ENCODE peak calls at places on chromosomes 7 and 10, in eight cellular contexts. One of them, this sample, is unnamed.

GRCh38 chr10:18401416-18402195 is 249.8 kb downstream of the NSUN6 start:
- DNase-seq in AG04450: no peak
- DNase-seq in transverse colon: no peak
- DNase-seq in Panc1: no peak
- DNase-seq in left lung: no peak
- DNase-seq in fibroblast of the aortic adventitia: no peak
- DNase-seq in fibroblast of pulmonary artery: no peak
- DNase-seq in GM12865: no peak
- DNase-seq in this sample: no peak

GRCh38 chr7:1969459-1970284 is 263.1 kb downstream of the MAD1L1 start:
- DNase-seq in AG04450: no peak
- DNase-seq in transverse colon: no peak
- DNase-seq in Panc1: no peak
- DNase-seq in left lung: peak; percentile 16
- DNase-seq in fibroblast of the aortic adventitia: no peak
- DNase-seq in fibroblast of pulmonary artery: no peak
- DNase-seq in GM12865: no peak
- DNase-seq in this sample: no peak

GRCh38 chr10:129522041-129522585 is 55.1 kb downstream of the MGMT start:
- DNase-seq in AG04450: no peak
- DNase-seq in transverse colon: no peak
- DNase-seq in Panc1: no peak
- DNase-seq in left lung: no peak
- DNase-seq in fibroblast of the aortic adventitia: no peak
- DNase-seq in fibroblast of pulmonary artery: no peak
- DNase-seq in GM12865: no peak
- DNase-seq in this sample: no peak

GRCh38 chr10:73433538-73433867 is at the start of gene MSS51:
- DNase-seq in AG04450: no peak
- DNase-seq in transverse colon: no peak
- DNase-seq in Panc1: no peak
- DNase-seq in left lung: no peak
- DNase-seq in fibroblast of the aortic adventitia: no peak
- DNase-seq in fibroblast of pulmonary artery: no peak
- DNase-seq in GM12865: no peak
- DNase-seq in this sample: no peak

GRCh38 chr10:48382982-48383381 is 76.5 kb downstream of the MAPK8 start:
- DNase-seq in AG04450: no peak
- DNase-seq in transverse colon: no peak
- DNase-seq in Panc1: no peak
- DNase-seq in left lung: no peak
- DNase-seq in fibroblast of the aortic adventitia: no peak
- DNase-seq in fibroblast of pulmonary artery: no peak
- DNase-seq in GM12865: no peak
- DNase-seq in this sample: no peak

GRCh38 chr10:30870926-30871325 is 160.7 kb downstream of the ZNF438 start:
- DNase-seq in AG04450: no peak
- DNase-seq in transverse colon: no peak
- DNase-seq in Panc1: no peak
- DNase-seq in left lung: no peak
- DNase-seq in fibroblast of the aortic adventitia: peak; percentile 23
- DNase-seq in fibroblast of pulmonary artery: no peak
- DNase-seq in GM12865: no peak
- DNase-seq in this sample: no peak

GRCh38 chr10:14723052-14723689 is 51.5 kb downstream of the FAM107B start:
- DNase-seq in AG04450: no peak
- DNase-seq in transverse colon: no peak
- DNase-seq in Panc1: no peak
- DNase-seq in left lung: no peak
- DNase-seq in fibroblast of the aortic adventitia: no peak
- DNase-seq in fibroblast of pulmonary artery: no peak
- DNase-seq in GM12865: no peak
- DNase-seq in this sample: no peak

GRCh38 chr7:137074386-137075030 is 206.1 kb downstream of the CHRM2 start:
- DNase-seq in AG04450: peak; percentile 38
- DNase-seq in transverse colon: no peak
- DNase-seq in Panc1: no peak
- DNase-seq in left lung: no peak
- DNase-seq in fibroblast of the aortic adventitia: peak; percentile 82
- DNase-seq in fibroblast of pulmonary artery: peak; percentile 53
- DNase-seq in GM12865: no peak
- DNase-seq in this sample: peak; percentile 89

GRCh38 chr7:130292682-130293257 is at the start of gene CPA4:
- DNase-seq in AG04450: peak; percentile 89
- DNase-seq in transverse colon: no peak
- DNase-seq in Panc1: peak; percentile 65
- DNase-seq in left lung: no peak
- DNase-seq in fibroblast of the aortic adventitia: peak; percentile 99
- DNase-seq in fibroblast of pulmonary artery: peak; percentile 86
- DNase-seq in GM12865: peak; percentile 32
- DNase-seq in this sample: peak; percentile 75

GRCh38 chr7:79461660-79462059 is 8.2 kb upstream of the MAGI2 start:
- DNase-seq in AG04450: peak; percentile 33
- DNase-seq in transverse colon: no peak
- DNase-seq in Panc1: no peak
- DNase-seq in left lung: no peak
- DNase-seq in fibroblast of the aortic adventitia: peak; percentile 56
- DNase-seq in fibroblast of pulmonary artery: peak; percentile 63
- DNase-seq in GM12865: no peak
- DNase-seq in this sample: no peak

GRCh38 chr10:22655312-22655973 is 58.9 kb downstream of the PIP4K2A start:
- DNase-seq in AG04450: peak; percentile 68
- DNase-seq in transverse colon: no peak
- DNase-seq in Panc1: peak; percentile 81
- DNase-seq in left lung: no peak
- DNase-seq in fibroblast of the aortic adventitia: peak; percentile 48
- DNase-seq in fibroblast of pulmonary artery: peak; percentile 84
- DNase-seq in GM12865: peak; percentile 79
- DNase-seq in this sample: no peak

GRCh38 chr7:106356-106755 is 86.0 kb upstream of the FAM20C start:
- DNase-seq in AG04450: no peak
- DNase-seq in transverse colon: no peak
- DNase-seq in Panc1: no peak
- DNase-seq in left lung: no peak
- DNase-seq in fibroblast of the aortic adventitia: no peak
- DNase-seq in fibroblast of pulmonary artery: no peak
- DNase-seq in GM12865: no peak
- DNase-seq in this sample: no peak

GRCh38 chr7:107996072-107996824 is 6.7 kb downstream of the LAMB1 start:
- DNase-seq in AG04450: no peak
- DNase-seq in transverse colon: no peak
- DNase-seq in Panc1: no peak
- DNase-seq in left lung: no peak
- DNase-seq in fibroblast of the aortic adventitia: peak; percentile 82
- DNase-seq in fibroblast of pulmonary artery: no peak
- DNase-seq in GM12865: no peak
- DNase-seq in this sample: no peak

GRCh38 chr10:132788180-132788830 is 2.4 kb upstream of the NKX6-2 start:
- DNase-seq in AG04450: no peak
- DNase-seq in transverse colon: peak; percentile 18
- DNase-seq in Panc1: no peak
- DNase-seq in left lung: no peak
- DNase-seq in fibroblast of the aortic adventitia: no peak
- DNase-seq in fibroblast of pulmonary artery: peak; percentile 11
- DNase-seq in GM12865: no peak
- DNase-seq in this sample: no peak

GRCh38 chr7:28623105-28623730 is 210.9 kb downstream of the CREB5 start:
- DNase-seq in AG04450: peak; percentile 36
- DNase-seq in transverse colon: no peak
- DNase-seq in Panc1: no peak
- DNase-seq in left lung: no peak
- DNase-seq in fibroblast of the aortic adventitia: peak; percentile 68
- DNase-seq in fibroblast of pulmonary artery: peak; percentile 43
- DNase-seq in GM12865: peak; percentile 21
- DNase-seq in this sample: no peak

GRCh38 chr10:8254350-8254749 is 199.9 kb downstream of the GATA3 start:
- DNase-seq in AG04450: no peak
- DNase-seq in transverse colon: no peak
- DNase-seq in Panc1: no peak
- DNase-seq in left lung: no peak
- DNase-seq in fibroblast of the aortic adventitia: no peak
- DNase-seq in fibroblast of pulmonary artery: no peak
- DNase-seq in GM12865: no peak
- DNase-seq in this sample: no peak

GRCh38 chr7:46146454-46147255 is 225.6 kb upstream of the IGFBP3 start:
- DNase-seq in AG04450: no peak
- DNase-seq in transverse colon: no peak
- DNase-seq in Panc1: no peak
- DNase-seq in left lung: no peak
- DNase-seq in fibroblast of the aortic adventitia: peak; percentile 73
- DNase-seq in fibroblast of pulmonary artery: peak; percentile 67
- DNase-seq in GM12865: no peak
- DNase-seq in this sample: no peak

GRCh38 chr7:8627322-8627721 is 193.9 kb downstream of the NXPH1 start:
- DNase-seq in AG04450: no peak
- DNase-seq in transverse colon: no peak
- DNase-seq in Panc1: no peak
- DNase-seq in left lung: no peak
- DNase-seq in fibroblast of the aortic adventitia: no peak
- DNase-seq in fibroblast of pulmonary artery: no peak
- DNase-seq in GM12865: no peak
- DNase-seq in this sample: no peak

GRCh38 chr10:126104767-126105166 is 208.4 kb downstream of the FANK1 start:
- DNase-seq in AG04450: no peak
- DNase-seq in transverse colon: no peak
- DNase-seq in Panc1: no peak
- DNase-seq in left lung: no peak
- DNase-seq in fibroblast of the aortic adventitia: peak; percentile 21
- DNase-seq in fibroblast of pulmonary artery: no peak
- DNase-seq in GM12865: no peak
- DNase-seq in this sample: no peak

DNA sequence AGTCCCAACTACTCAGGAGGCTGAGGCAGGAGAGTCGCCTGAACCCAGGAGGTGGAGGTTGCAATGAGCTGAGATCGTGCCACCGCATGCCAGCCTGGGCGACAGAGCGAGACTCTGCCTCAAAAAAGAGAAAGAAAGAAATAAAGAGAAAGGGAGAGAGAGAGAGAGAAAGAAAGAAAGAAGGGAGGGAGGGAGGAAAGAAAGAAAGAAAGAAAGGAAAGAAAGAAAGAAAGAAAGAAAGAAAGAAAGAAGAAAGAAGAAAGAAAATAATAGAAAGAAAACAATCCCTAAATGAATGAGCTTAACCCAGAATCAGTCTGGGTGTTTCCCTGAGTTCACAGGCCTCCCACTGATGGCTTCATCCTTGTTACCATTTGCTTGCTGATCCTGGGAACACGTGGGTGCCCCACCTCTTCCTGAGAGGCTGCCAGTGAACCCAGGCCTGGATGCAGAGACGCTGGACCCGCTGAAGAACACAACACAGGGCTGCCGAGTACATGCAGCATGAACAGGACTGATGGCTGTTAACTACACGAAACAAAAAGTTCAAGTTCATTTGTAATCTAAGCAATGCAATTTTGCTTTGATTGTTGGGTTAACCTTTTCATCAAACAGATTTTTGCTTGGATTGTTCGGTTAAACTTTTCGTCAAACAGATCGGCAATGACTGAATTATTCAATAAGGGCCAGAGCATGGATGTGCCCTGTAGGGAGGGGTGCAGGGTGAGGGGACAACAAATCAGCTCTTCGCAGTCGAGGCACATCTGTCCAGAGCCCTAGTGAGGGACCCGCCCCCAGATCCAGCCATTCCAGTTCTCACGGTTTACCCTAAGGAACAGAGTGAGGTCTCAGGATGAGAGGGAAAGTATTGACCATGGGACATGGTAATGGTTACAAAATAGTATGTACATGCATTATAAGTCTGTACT is 11.5 kb downstream of the NPFFR1 start:
- DNase-seq in AG04450: no peak
- DNase-seq in transverse colon: no peak
- DNase-seq in Panc1: no peak
- DNase-seq in left lung: no peak
- DNase-seq in fibroblast of the aortic adventitia: peak; percentile 51
- DNase-seq in fibroblast of pulmonary artery: no peak
- DNase-seq in GM12865: no peak
- DNase-seq in this sample: no peak
- TF ChIP-seq CTCF in AG04450: no peak
- TF ChIP-seq CTCF in transverse colon: no peak
- TF ChIP-seq CTCF in Panc1: no peak
- TF ChIP-seq CTCF in left lung: no peak
- TF ChIP-seq CTCF in fibroblast of the aortic adventitia: no peak
- TF ChIP-seq CTCF in fibroblast of pulmonary artery: no peak
- TF ChIP-seq CTCF in GM12865: no peak
- TF ChIP-seq CTCF in this sample: no peak

GRCh38 chr7:148921189-148921588 is 37.1 kb upstream of the EZH2 start:
- DNase-seq in AG04450: no peak
- DNase-seq in transverse colon: no peak
- DNase-seq in Panc1: no peak
- DNase-seq in left lung: no peak
- DNase-seq in fibroblast of the aortic adventitia: no peak
- DNase-seq in fibroblast of pulmonary artery: no peak
- DNase-seq in GM12865: no peak
- DNase-seq in this sample: no peak
- H3K4me3 ChIP-seq in AG04450: no peak overlapping the region
- H3K4me3 ChIP-seq in transverse colon: no peak overlapping the region
- H3K4me3 ChIP-seq in Panc1: no peak overlapping the region
- H3K4me3 ChIP-seq in left lung: no peak overlapping the region
- H3K4me3 ChIP-seq in fibroblast of the aortic adventitia: no peak overlapping the region
- H3K4me3 ChIP-seq in fibroblast of pulmonary artery: no peak overlapping the region
- H3K4me3 ChIP-seq in GM12865: no peak overlapping the region
- H3K4me3 ChIP-seq in this sample: no peak overlapping the region

GRCh38 chr7:157436763-157437480 is 100.1 kb downstream of the DNAJB6 start:
- DNase-seq in AG04450: no peak
- DNase-seq in transverse colon: no peak
- DNase-seq in Panc1: no peak
- DNase-seq in left lung: no peak
- DNase-seq in fibroblast of the aortic adventitia: no peak
- DNase-seq in fibroblast of pulmonary artery: no peak
- DNase-seq in GM12865: no peak
- DNase-seq in this sample: no peak
- TF ChIP-seq CTCF in AG04450: no peak
- TF ChIP-seq CTCF in transverse colon: no peak
- TF ChIP-seq CTCF in Panc1: no peak
- TF ChIP-seq CTCF in left lung: no peak
- TF ChIP-seq CTCF in fibroblast of the aortic adventitia: no peak
- TF ChIP-seq CTCF in fibroblast of pulmonary artery: no peak
- TF ChIP-seq CTCF in GM12865: no peak
- TF ChIP-seq CTCF in this sample: no peak

DNA sequence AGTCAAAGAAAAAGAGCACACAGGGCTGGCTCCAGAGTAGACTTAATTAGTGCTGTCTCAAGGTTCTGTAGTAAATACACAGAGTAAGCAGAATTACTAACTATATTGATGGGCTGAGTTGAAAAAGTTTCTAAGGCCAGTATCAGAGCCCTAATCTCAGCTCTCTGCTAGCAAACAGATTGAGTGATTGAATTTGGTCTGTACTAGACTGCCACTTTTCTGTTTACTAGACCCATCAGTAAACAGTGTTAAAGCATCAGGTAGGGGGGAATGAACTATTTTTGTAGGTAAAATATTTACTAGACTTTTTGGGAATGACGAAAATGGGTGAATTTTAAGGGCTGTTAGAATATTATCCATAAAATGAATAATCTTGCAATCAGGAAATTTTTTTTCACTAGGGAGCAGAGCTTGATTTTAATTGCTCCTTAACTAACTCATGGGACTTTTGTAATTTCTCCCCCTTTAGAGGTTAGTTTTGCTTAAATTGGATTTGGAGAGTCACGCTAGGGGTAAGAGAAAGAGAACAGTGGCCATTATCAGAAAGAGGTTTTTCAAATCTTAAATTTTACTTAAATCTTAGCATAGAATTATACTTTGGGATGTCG is 37.3 kb upstream of the RASGEF1A start:
- DNase-seq in AG04450: no peak
- DNase-seq in transverse colon: no peak
- DNase-seq in Panc1: no peak
- DNase-seq in left lung: no peak
- DNase-seq in fibroblast of the aortic adventitia: no peak
- DNase-seq in fibroblast of pulmonary artery: no peak
- DNase-seq in GM12865: no peak
- DNase-seq in this sample: no peak
- H3K4me3 ChIP-seq in AG04450: peak overlapping the region; percentile 46
- H3K4me3 ChIP-seq in transverse colon: peak overlapping the region; percentile 31
- H3K4me3 ChIP-seq in Panc1: peak overlapping the region; percentile 45
- H3K4me3 ChIP-seq in left lung: peak overlapping the region; percentile 38
- H3K4me3 ChIP-seq in fibroblast of the aortic adventitia: peak overlapping the region; percentile 50
- H3K4me3 ChIP-seq in fibroblast of pulmonary artery: peak overlapping the region; percentile 42
- H3K4me3 ChIP-seq in GM12865: no peak overlapping the region
- H3K4me3 ChIP-seq in this sample: peak overlapping the region; percentile 38